ENCODE peak calls at places on chromosomes 12 and 14, in six cellular contexts. One of them, this sample, is unnamed.

GRCh38 chr12:108784270-108784669 is 53.0 kb upstream of the CORO1C start:
- DNase-seq in T47D: no peak
- DNase-seq in progenitor cell of endocrine pancreas: no peak
- DNase-seq in DMS153: peak
- DNase-seq in stimulated activated CD4-positive, alpha-beta T cell treated with anti-CD3 and anti-CD28 coated beads, Interleukin-12 subunit alpha, Interleukin-12 subunit beta, amount 100 ng/mL, for 48 hours: no peak
- DNase-seq in T-cell: no peak
- DNase-seq in this sample: peak

GRCh38 chr14:38233218-38233617 is 22.7 kb downstream of the CLEC14A start:
- DNase-seq in T47D: no peak
- DNase-seq in progenitor cell of endocrine pancreas: no peak
- DNase-seq in DMS153: no peak
- DNase-seq in stimulated activated CD4-positive, alpha-beta T cell treated with anti-CD3 and anti-CD28 coated beads, Interleukin-12 subunit alpha, Interleukin-12 subunit beta, amount 100 ng/mL, for 48 hours: no peak
- DNase-seq in T-cell: no peak
- DNase-seq in this sample: no peak

GRCh38 chr12:120356567-120357030 is 12.4 kb downstream of the MSI1 start:
- DNase-seq in T47D: peak
- DNase-seq in progenitor cell of endocrine pancreas: peak
- DNase-seq in DMS153: peak
- DNase-seq in stimulated activated CD4-positive, alpha-beta T cell treated with anti-CD3 and anti-CD28 coated beads, Interleukin-12 subunit alpha, Interleukin-12 subunit beta, amount 100 ng/mL, for 48 hours: peak
- DNase-seq in T-cell: peak
- DNase-seq in this sample: peak

GRCh38 chr12:24222968-24223367 is 273.5 kb upstream of the SOX5 start:
- DNase-seq in T47D: no peak
- DNase-seq in progenitor cell of endocrine pancreas: no peak
- DNase-seq in DMS153: no peak
- DNase-seq in stimulated activated CD4-positive, alpha-beta T cell treated with anti-CD3 and anti-CD28 coated beads, Interleukin-12 subunit alpha, Interleukin-12 subunit beta, amount 100 ng/mL, for 48 hours: no peak
- DNase-seq in T-cell: no peak
- DNase-seq in this sample: no peak

GRCh38 chr12:105485926-105486325 is 155.4 kb downstream of the C12orf75 start:
- DNase-seq in T47D: no peak
- DNase-seq in progenitor cell of endocrine pancreas: no peak
- DNase-seq in DMS153: no peak
- DNase-seq in stimulated activated CD4-positive, alpha-beta T cell treated with anti-CD3 and anti-CD28 coated beads, Interleukin-12 subunit alpha, Interleukin-12 subunit beta, amount 100 ng/mL, for 48 hours: no peak
- DNase-seq in T-cell: no peak
- DNase-seq in this sample: no peak

GRCh38 chr14:55277972-55278740 is 6.9 kb downstream of the FBXO34 start:
- DNase-seq in T47D: no peak
- DNase-seq in progenitor cell of endocrine pancreas: no peak
- DNase-seq in DMS153: no peak
- DNase-seq in stimulated activated CD4-positive, alpha-beta T cell treated with anti-CD3 and anti-CD28 coated beads, Interleukin-12 subunit alpha, Interleukin-12 subunit beta, amount 100 ng/mL, for 48 hours: no peak
- DNase-seq in T-cell: peak
- DNase-seq in this sample: no peak

GRCh38 chr12:79678306-79678705 is 12.5 kb downstream of the PAWR start:
- DNase-seq in T47D: no peak
- DNase-seq in progenitor cell of endocrine pancreas: no peak
- DNase-seq in DMS153: no peak
- DNase-seq in stimulated activated CD4-positive, alpha-beta T cell treated with anti-CD3 and anti-CD28 coated beads, Interleukin-12 subunit alpha, Interleukin-12 subunit beta, amount 100 ng/mL, for 48 hours: no peak
- DNase-seq in T-cell: no peak
- DNase-seq in this sample: no peak

GRCh38 chr14:37172024-37172869 is at the start of gene SLC25A21:
- DNase-seq in T47D: peak
- DNase-seq in progenitor cell of endocrine pancreas: peak
- DNase-seq in DMS153: peak
- DNase-seq in stimulated activated CD4-positive, alpha-beta T cell treated with anti-CD3 and anti-CD28 coated beads, Interleukin-12 subunit alpha, Interleukin-12 subunit beta, amount 100 ng/mL, for 48 hours: no peak
- DNase-seq in T-cell: no peak
- DNase-seq in this sample: peak

GRCh38 chr14:102749393-102749792 is 27.9 kb upstream of the TRAF3 start:
- DNase-seq in T47D: no peak
- DNase-seq in progenitor cell of endocrine pancreas: no peak
- DNase-seq in DMS153: no peak
- DNase-seq in stimulated activated CD4-positive, alpha-beta T cell treated with anti-CD3 and anti-CD28 coated beads, Interleukin-12 subunit alpha, Interleukin-12 subunit beta, amount 100 ng/mL, for 48 hours: no peak
- DNase-seq in T-cell: no peak
- DNase-seq in this sample: no peak

GRCh38 chr14:45041641-45042040 is 42.3 kb upstream of the PRPF39 start:
- DNase-seq in T47D: no peak
- DNase-seq in progenitor cell of endocrine pancreas: no peak
- DNase-seq in DMS153: no peak
- DNase-seq in stimulated activated CD4-positive, alpha-beta T cell treated with anti-CD3 and anti-CD28 coated beads, Interleukin-12 subunit alpha, Interleukin-12 subunit beta, amount 100 ng/mL, for 48 hours: no peak
- DNase-seq in T-cell: no peak
- DNase-seq in this sample: no peak

GRCh38 chr12:12449533-12450025 is 92.7 kb downstream of the BORCS5 start:
- DNase-seq in T47D: peak
- DNase-seq in progenitor cell of endocrine pancreas: no peak
- DNase-seq in DMS153: peak
- DNase-seq in stimulated activated CD4-positive, alpha-beta T cell treated with anti-CD3 and anti-CD28 coated beads, Interleukin-12 subunit alpha, Interleukin-12 subunit beta, amount 100 ng/mL, for 48 hours: no peak
- DNase-seq in T-cell: no peak
- DNase-seq in this sample: peak

GRCh38 chr14:61298834-61299233 is 17.7 kb upstream of the TMEM30B start:
- DNase-seq in T47D: no peak
- DNase-seq in progenitor cell of endocrine pancreas: no peak
- DNase-seq in DMS153: no peak
- DNase-seq in stimulated activated CD4-positive, alpha-beta T cell treated with anti-CD3 and anti-CD28 coated beads, Interleukin-12 subunit alpha, Interleukin-12 subunit beta, amount 100 ng/mL, for 48 hours: no peak
- DNase-seq in T-cell: no peak
- DNase-seq in this sample: no peak

GRCh38 chr12:117662220-117662619 is 300.8 kb upstream of the NOS1 start:
- DNase-seq in T47D: no peak
- DNase-seq in progenitor cell of endocrine pancreas: no peak
- DNase-seq in DMS153: no peak
- DNase-seq in stimulated activated CD4-positive, alpha-beta T cell treated with anti-CD3 and anti-CD28 coated beads, Interleukin-12 subunit alpha, Interleukin-12 subunit beta, amount 100 ng/mL, for 48 hours: no peak
- DNase-seq in T-cell: no peak
- DNase-seq in this sample: no peak

GRCh38 chr12:32877670-32878459 is 18.7 kb downstream of the PKP2 start:
- DNase-seq in T47D: no peak
- DNase-seq in progenitor cell of endocrine pancreas: no peak
- DNase-seq in DMS153: no peak
- DNase-seq in stimulated activated CD4-positive, alpha-beta T cell treated with anti-CD3 and anti-CD28 coated beads, Interleukin-12 subunit alpha, Interleukin-12 subunit beta, amount 100 ng/mL, for 48 hours: no peak
- DNase-seq in T-cell: no peak
- DNase-seq in this sample: no peak

GRCh38 chr12:111838353-111838752 is 3.7 kb upstream of the MAPKAPK5 start:
- DNase-seq in T47D: no peak
- DNase-seq in progenitor cell of endocrine pancreas: no peak
- DNase-seq in DMS153: no peak
- DNase-seq in stimulated activated CD4-positive, alpha-beta T cell treated with anti-CD3 and anti-CD28 coated beads, Interleukin-12 subunit alpha, Interleukin-12 subunit beta, amount 100 ng/mL, for 48 hours: no peak
- DNase-seq in T-cell: no peak
- DNase-seq in this sample: no peak

GRCh38 chr14:70601162-70601561 is 707 bp upstream of the MED6 start:
- DNase-seq in T47D: no peak
- DNase-seq in progenitor cell of endocrine pancreas: no peak
- DNase-seq in DMS153: no peak
- DNase-seq in stimulated activated CD4-positive, alpha-beta T cell treated with anti-CD3 and anti-CD28 coated beads, Interleukin-12 subunit alpha, Interleukin-12 subunit beta, amount 100 ng/mL, for 48 hours: no peak
- DNase-seq in T-cell: no peak
- DNase-seq in this sample: no peak

GRCh38 chr12:93682846-93683261 is 5.7 kb downstream of the CRADD start:
- DNase-seq in T47D: no peak
- DNase-seq in progenitor cell of endocrine pancreas: no peak
- DNase-seq in DMS153: no peak
- DNase-seq in stimulated activated CD4-positive, alpha-beta T cell treated with anti-CD3 and anti-CD28 coated beads, Interleukin-12 subunit alpha, Interleukin-12 subunit beta, amount 100 ng/mL, for 48 hours: no peak
- DNase-seq in T-cell: no peak
- DNase-seq in this sample: no peak

GRCh38 chr12:106123551-106123991 is 15.2 kb downstream of the NUAK1 start:
- DNase-seq in T47D: no peak
- DNase-seq in progenitor cell of endocrine pancreas: no peak
- DNase-seq in DMS153: no peak
- DNase-seq in stimulated activated CD4-positive, alpha-beta T cell treated with anti-CD3 and anti-CD28 coated beads, Interleukin-12 subunit alpha, Interleukin-12 subunit beta, amount 100 ng/mL, for 48 hours: no peak
- DNase-seq in T-cell: no peak
- DNase-seq in this sample: no peak

GRCh38 chr12:47835017-47835830 is 15.5 kb upstream of the HDAC7 start:
- DNase-seq in T47D: no peak
- DNase-seq in progenitor cell of endocrine pancreas: no peak
- DNase-seq in DMS153: no peak
- DNase-seq in stimulated activated CD4-positive, alpha-beta T cell treated with anti-CD3 and anti-CD28 coated beads, Interleukin-12 subunit alpha, Interleukin-12 subunit beta, amount 100 ng/mL, for 48 hours: no peak
- DNase-seq in T-cell: no peak
- DNase-seq in this sample: no peak

GRCh38 chr12:106022568-106023012 is 116.2 kb downstream of the NUAK1 start:
- DNase-seq in T47D: no peak
- DNase-seq in progenitor cell of endocrine pancreas: no peak
- DNase-seq in DMS153: no peak
- DNase-seq in stimulated activated CD4-positive, alpha-beta T cell treated with anti-CD3 and anti-CD28 coated beads, Interleukin-12 subunit alpha, Interleukin-12 subunit beta, amount 100 ng/mL, for 48 hours: no peak
- DNase-seq in T-cell: no peak
- DNase-seq in this sample: no peak

GRCh38 chr12:14834502-14834901 is 8.8 kb downstream of the ART4 start:
- DNase-seq in T47D: no peak
- DNase-seq in progenitor cell of endocrine pancreas: no peak
- DNase-seq in DMS153: no peak
- DNase-seq in stimulated activated CD4-positive, alpha-beta T cell treated with anti-CD3 and anti-CD28 coated beads, Interleukin-12 subunit alpha, Interleukin-12 subunit beta, amount 100 ng/mL, for 48 hours: no peak
- DNase-seq in T-cell: no peak
- DNase-seq in this sample: no peak

GRCh38 chr12:75960086-75960910 is 71.3 kb downstream of the PHLDA1 start:
- DNase-seq in T47D: peak
- DNase-seq in progenitor cell of endocrine pancreas: peak
- DNase-seq in DMS153: peak
- DNase-seq in stimulated activated CD4-positive, alpha-beta T cell treated with anti-CD3 and anti-CD28 coated beads, Interleukin-12 subunit alpha, Interleukin-12 subunit beta, amount 100 ng/mL, for 48 hours: no peak
- DNase-seq in T-cell: no peak
- DNase-seq in this sample: peak